ENCODE peak calls at places on chromosomes 7 and 10, in four cellular contexts. T is GM12878, S is GM23338, V is stomach. I is an unnamed sample.

GRCh38 chr10:130452096-130452495 is 315.9 kb downstream of the GLRX3 start:
- DNase-seq in V (no peak), T (no peak), S (no peak), I (no peak)

GRCh38 chr10:97318772-97319651 is at the start of gene FRAT1:
- DNase-seq in T (peak), S (peak), V (peak), I (peak)

GRCh38 chr7:124201768-124202349 is 169.0 kb upstream of the TMEM229A start:
- DNase-seq in S (no peak), T (no peak), V (no peak), I (no peak)

GRCh38 chr10:50260791-50261281 is 9.5 kb upstream of the ASAH2 start:
- DNase-seq in V (no peak), T (peak), S (no peak), I (no peak)

GRCh38 chr10:17292375-17292774 is 64.3 kb downstream of the VIM start:
- DNase-seq in T (no peak), V (no peak), S (no peak), I (no peak)

GRCh38 chr10:1544929-1545328 is 192.4 kb downstream of the ADARB2 start:
- DNase-seq in T (no peak), S (no peak), V (no peak), I (no peak)

GRCh38 chr10:110396284-110396651 is 91.5 kb upstream of the SMNDC1 start:
- DNase-seq in V (no peak), S (no peak), T (no peak), I (no peak)

GRCh38 chr7:66507764-66508296 is 120.9 kb upstream of the KCTD7 start:
- DNase-seq in S (no peak), T (no peak), V (no peak), I (no peak)

GRCh38 chr7:34162017-34162565 is 256.8 kb downstream of the BMPER start:
- DNase-seq in S (no peak), T (no peak), V (no peak), I (no peak)

GRCh38 chr10:13987472-13987871 is 343.3 kb downstream of the FRMD4A start:
- DNase-seq in S (no peak), V (no peak), T (peak), I (no peak)

GRCh38 chr10:59234814-59235429 is 58.5 kb downstream of the PHYHIPL start:
- DNase-seq in V (no peak), S (peak), T (no peak), I (no peak)

GRCh38 chr7:45888993-45889366 is 692 bp downstream of the IGFBP1 start:
- DNase-seq in T (no peak), V (no peak), S (peak), I (no peak)

GRCh38 chr10:21406595-21407218 is 118.8 kb downstream of the SKIDA1 start:
- DNase-seq in V (no peak), T (no peak), S (no peak), I (no peak)

GRCh38 chr10:132563485-132564248 is 26.1 kb downstream of the INPP5A start:
- DNase-seq in V (no peak), S (peak), T (peak), I (no peak)

GRCh38 chr10:61733358-61733940 is 70.7 kb downstream of the CABCOCO1 start:
- DNase-seq in V (no peak), S (peak), T (no peak), I (peak)

GRCh38 chr10:31554556-31554955 is 235.5 kb downstream of the ZEB1 start:
- DNase-seq in S (no peak), V (no peak), T (peak), I (no peak)

GRCh38 chr10:47356708-47357107 is 8.5 kb downstream of the RBP3 start:
- DNase-seq in T (no peak), V (no peak), S (no peak), I (no peak)

GRCh38 chr10:16748749-16749148 is 68.5 kb downstream of the RSU1 start:
- DNase-seq in V (no peak), S (no peak), T (no peak), I (no peak)

GRCh38 chr10:79282388-79282787 is 64.9 kb upstream of the PPIF start:
- DNase-seq in V (no peak), S (no peak), T (no peak), I (no peak)

GRCh38 chr10:123398180-123398591 is 244.0 kb downstream of the BUB3 start:
- DNase-seq in T (peak), V (no peak), S (no peak), I (no peak)

GRCh38 chr7:124783271-124783670 is 17.7 kb upstream of the GPR37 start:
- DNase-seq in T (no peak), V (no peak), S (no peak), I (no peak)

GRCh38 chr10:132570771-132571564 is 33.4 kb downstream of the INPP5A start:
- DNase-seq in V (peak), T (peak), S (no peak), I (no peak)

GRCh38 chr7:133753513-133753912 is 373.6 kb upstream of the LRGUK start:
- DNase-seq in V (no peak), S (peak), T (no peak), I (no peak)

GRCh38 chr10:13913890-13914289 is 327.1 kb downstream of the PRPF18 start:
- DNase-seq in S (no peak), V (no peak), T (peak), I (no peak)

GRCh38 chr10:13912111-13912510 is 325.3 kb downstream of the PRPF18 start:
- DNase-seq in V (no peak), S (no peak), T (no peak), I (no peak)

GRCh38 chr10:47405829-47406547 is 21.9 kb upstream of the ZNF488 start:
- DNase-seq in T (no peak), S (no peak), V (no peak), I (no peak)

GRCh38 chr7:25830986-25831558 is 320.9 kb upstream of the NFE2L3 start:
- DNase-seq in V (no peak), T (no peak), S (no peak), I (no peak)

GRCh38 chr10:118259288-118259906 is 82.7 kb downstream of the FAM204A start:
- DNase-seq in V (peak), S (peak), T (no peak), I (peak)

GRCh38 chr10:88442681-88443080 is 140.4 kb downstream of the RNLS start:
- DNase-seq in T (no peak), V (no peak), S (no peak), I (no peak)

GRCh38 chr7:158950914-158951635 is 94.7 kb downstream of the DYNC2I1 start:
- DNase-seq in S (no peak), V (no peak), T (no peak), I (no peak)

GRCh38 chr10:58157076-58157766 is 110.5 kb downstream of the IPMK start:
- DNase-seq in V (peak), T (no peak), S (no peak), I (no peak)

GRCh38 chr7:121547341-121548092 is 151.4 kb upstream of the FAM3C start:
- DNase-seq in S (peak), T (no peak), V (no peak), I (no peak)

GRCh38 chr7:76198202-76198601 is 3.5 kb upstream of the SRRM3 start:
- DNase-seq in V (no peak), T (no peak), S (peak), I (no peak)

GRCh38 chr10:122407375-122408125 is 33.0 kb downstream of the PLEKHA1 start:
- DNase-seq in T (no peak), V (no peak), S (no peak), I (no peak)

GRCh38 chr10:62779487-62780248 is 24.9 kb upstream of the ADO start:
- DNase-seq in T (peak), V (peak), S (no peak), I (no peak)

GRCh38 chr7:135249901-135250300 is 16.3 kb downstream of the STRA8 start:
- DNase-seq in S (no peak), T (no peak), V (no peak), I (no peak)

GRCh38 chr10:99630991-99631390 is 10.8 kb upstream of the SLC25A28 start:
- DNase-seq in S (no peak), V (no peak), T (no peak), I (no peak)

GRCh38 chr10:63583909-63584747 is 62.9 kb downstream of the REEP3 start:
- DNase-seq in V (no peak), T (no peak), S (no peak), I (no peak)

GRCh38 chr7:31120800-31121513 is 68.8 kb downstream of the ADCYAP1R1 start:
- DNase-seq in S (no peak), T (no peak), V (no peak), I (no peak)

GRCh38 chr10:79182763-79183467 is 114.1 kb downstream of the ZMIZ1 start:
- DNase-seq in T (no peak), S (no peak), V (peak), I (no peak)

GRCh38 chr10:33155720-33156638 is 178.5 kb downstream of the NRP1 start:
- DNase-seq in S (peak), T (no peak), V (no peak), I (no peak)
- TF ChIP-seq CTCF in S (peak), T (peak), V (no peak), I (peak)

GRCh38 chr7:29881724-29882123 is 75.4 kb downstream of the WIPF3 start:
- DNase-seq in V (no peak), S (peak), T (no peak), I (no peak)
- TF ChIP-seq CTCF in V (no peak), S (peak), T (no peak), I (no peak)

GRCh38 chr7:42745357-42746022 is 166.4 kb downstream of the C7orf25 start:
- DNase-seq in T (no peak), V (peak), S (peak), I (no peak)
- TF ChIP-seq CTCF in T (peak), V (no peak), S (peak), I (peak)

GRCh38 chr7:4100148-4100547 is 581.9 kb upstream of the FOXK1 start:
- DNase-seq in V (no peak), S (no peak), T (no peak), I (no peak)

GRCh38 chr7:4102231-4102841 is 579.8 kb upstream of the FOXK1 start:
- DNase-seq in V (no peak), T (no peak), S (no peak), I (no peak)

GRCh38 chr7:4100691-4101090 is 581.4 kb upstream of the FOXK1 start:
- DNase-seq in V (no peak), T (no peak), S (no peak), I (no peak)

GRCh38 chr7:4099651-4100050 is 582.4 kb upstream of the FOXK1 start:
- DNase-seq in S (no peak), T (no peak), V (no peak), I (no peak)

DNA sequence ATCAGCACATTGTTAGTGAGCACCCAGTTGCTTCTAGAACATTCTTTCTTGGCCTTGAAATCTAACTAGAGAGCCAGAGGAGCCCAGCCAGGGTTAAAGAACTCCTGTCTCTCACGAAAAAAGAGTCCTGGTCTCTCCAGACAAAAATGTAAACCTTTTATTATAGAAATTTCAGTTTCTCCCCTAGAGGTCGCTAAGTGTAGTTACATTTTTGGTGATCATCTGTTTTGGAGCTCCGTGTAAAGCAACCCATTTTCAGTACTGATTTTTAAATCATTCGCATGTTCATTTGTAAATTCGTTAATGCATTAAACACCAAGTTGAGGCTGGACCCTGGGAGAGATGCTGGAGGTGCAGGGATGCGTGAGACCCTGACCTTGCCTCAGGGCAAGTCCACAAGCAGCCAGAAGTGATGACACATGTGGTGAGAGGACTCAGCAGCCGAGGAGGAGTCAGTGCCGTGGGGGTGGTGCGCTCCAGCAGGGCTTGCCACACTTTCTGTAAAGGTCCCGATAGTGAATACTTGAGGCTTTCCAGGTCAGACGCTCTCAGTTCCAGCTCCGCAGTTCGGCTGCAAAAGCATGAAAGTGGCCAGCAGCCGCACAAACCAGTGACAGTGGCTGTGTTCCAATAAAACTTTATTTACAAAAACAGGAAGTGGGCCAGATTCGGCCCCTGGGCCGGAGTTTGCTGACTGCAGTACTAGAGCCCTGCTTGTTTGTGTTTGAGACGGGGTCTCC is 578.6 kb upstream of the FOXK1 start:
- DNase-seq in T (no peak), S (peak), V (no peak), I (no peak)
- TF ChIP-seq CTCF in T (no peak), S (peak), V (no peak), I (peak)

DNA sequence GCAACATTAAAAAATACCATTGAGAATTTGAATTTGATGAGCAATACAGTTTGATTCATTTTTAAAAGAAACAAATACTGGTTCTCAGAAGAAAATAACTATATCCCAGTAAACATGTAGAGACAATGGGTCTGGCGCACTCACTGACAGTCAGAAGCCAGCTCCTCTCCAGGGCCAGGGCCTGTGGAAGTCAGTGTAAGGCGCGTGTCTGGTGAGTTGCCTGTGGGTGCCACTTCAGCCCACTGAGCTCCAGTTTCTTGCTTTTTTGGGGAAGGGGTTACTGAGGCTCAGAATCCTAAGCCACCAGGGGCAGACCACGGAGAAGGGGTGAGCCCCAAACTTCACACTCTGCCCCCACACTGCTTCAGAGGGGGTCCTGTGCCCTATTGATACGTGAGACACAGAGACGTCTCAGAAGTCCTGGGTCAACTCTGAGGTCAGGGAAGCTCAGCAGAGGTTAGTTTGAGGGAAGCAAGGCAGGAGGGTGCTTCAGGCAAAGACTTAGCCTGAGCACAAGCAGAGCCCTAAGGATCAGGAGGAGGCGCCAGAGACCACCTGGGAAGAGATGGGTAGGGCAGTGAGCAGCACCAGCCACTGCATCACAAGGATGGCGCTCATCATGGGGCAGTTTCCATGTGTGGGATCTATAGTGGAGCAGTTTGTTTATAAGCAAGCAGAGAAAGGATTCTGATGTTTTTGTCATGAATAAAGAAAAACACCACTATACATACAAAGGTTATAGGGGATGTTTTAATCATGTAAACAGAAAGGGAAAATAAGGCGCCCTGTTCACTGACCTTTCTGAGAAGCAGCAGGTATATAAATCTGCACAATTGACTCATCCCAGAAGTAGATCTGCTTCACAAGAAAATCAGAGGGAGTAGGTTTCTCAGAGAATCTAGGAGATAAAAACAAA is 95.7 kb downstream of the PKD1L1 start:
- DNase-seq in S (peak), V (no peak), T (no peak), I (no peak)
- TF ChIP-seq CTCF in S (peak), V (no peak), T (peak), I (peak)

GRCh38 chr7:129008645-129009414 is 46.1 kb downstream of the TNPO3 start:
- DNase-seq in V (no peak), T (peak), S (no peak), I (no peak)
- TF ChIP-seq CTCF in V (no peak), T (no peak), S (no peak), I (no peak)

DNA sequence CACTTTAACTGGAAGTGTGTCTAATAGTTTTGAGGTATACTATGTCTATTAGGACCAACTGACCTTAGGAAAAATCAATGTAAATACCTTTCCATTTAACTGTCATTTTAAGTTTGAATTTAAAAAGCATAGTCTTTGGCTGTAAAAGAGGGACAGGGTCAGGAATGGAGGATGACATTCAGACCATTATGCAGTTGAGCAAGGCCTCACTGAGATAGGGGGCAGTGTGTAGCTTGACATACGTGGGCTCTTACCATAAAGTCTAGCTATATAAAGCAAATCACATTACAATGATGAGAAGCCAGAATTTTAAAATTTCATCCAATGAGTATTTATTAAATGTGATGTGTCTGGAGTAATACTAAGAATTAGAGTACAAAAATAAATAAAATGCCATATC is 17.9 kb downstream of the PALS2 start:
- DNase-seq in V (no peak), T (no peak), S (no peak), I (no peak)
- TF ChIP-seq CTCF in V (no peak), T (peak), S (peak), I (no peak)

GRCh38 chr10:34001087-34001580 is 666.7 kb upstream of the NRP1 start:
- DNase-seq in V (no peak), T (no peak), S (no peak), I (no peak)
- TF ChIP-seq CTCF in V (no peak), T (no peak), S (no peak), I (no peak)

GRCh38 chr7:26843696-26844095 is 20.7 kb downstream of the SKAP2 start:
- DNase-seq in V (no peak), T (no peak), S (peak), I (no peak)
- TF ChIP-seq CTCF in V (no peak), T (peak), S (peak), I (peak)

GRCh38 chr7:151694828-151695580 is 175.3 kb upstream of the RHEB start:
- DNase-seq in T (no peak), S (no peak), V (no peak), I (no peak)

GRCh38 chr7:151695856-151696555 is 176.3 kb upstream of the RHEB start:
- DNase-seq in S (no peak), V (no peak), T (no peak), I (no peak)

GRCh38 chr7:151697942-151698341 is 178.2 kb upstream of the RHEB start:
- DNase-seq in V (no peak), T (no peak), S (no peak), I (no peak)

GRCh38 chr7:151697515-151697895 is 177.8 kb upstream of the RHEB start:
- DNase-seq in V (no peak), S (no peak), T (no peak), I (no peak)

GRCh38 chr7:151696738-151697514 is 177.2 kb upstream of the RHEB start:
- DNase-seq in T (no peak), V (peak), S (peak), I (peak)
- TF ChIP-seq CTCF in T (no peak), V (no peak), S (peak), I (no peak)